ENCODE peak calls at places on chromosome 15, in ten cellular contexts. Q is hepatocyte; S is NCI-H1436 treated with DMSO at 0.1 percent for 48 hours; I is activated CD8-positive, alpha-beta memory T cell treated with anti-CD3 and anti-CD28 coated beads, Interleukin-2, amount 10 ng/mL, durations not matched to agents 7 days and 5 days; V is brain pericyte; R is activated B cell treated with CpG ODN at 0.5 μM for 24 hours; G is tibial nerve; T is GM04504; W is H7; F is hippocampal formation. P is an unnamed sample.

GRCh38 chr15:65870889-65871533 is 1.7 kb downstream of the RAB11A start:
- DNase-seq in Q (peak; percentile 63), S (no peak), I (no peak), W (peak; percentile 29), V (no peak), R (no peak), G (no peak), T (no peak), F (no peak), P (peak; percentile 76)

GRCh38 chr15:55202206-55202605 is 5.5 kb upstream of the RSL24D1 start:
- DNase-seq in S (no peak), Q (no peak), I (no peak), R (no peak), V (no peak), F (no peak), W (no peak), T (no peak), G (no peak), P (no peak)

GRCh38 chr15:69093127-69093526 is 67.3 kb upstream of the GLCE start:
- DNase-seq in W (no peak), S (no peak), F (no peak), V (no peak), R (no peak), Q (no peak), G (no peak), I (no peak), T (no peak), P (no peak)

GRCh38 chr15:45704329-45705249 is 69.8 kb downstream of the SQOR start:
- DNase-seq in F (no peak), G (no peak), R (no peak), I (no peak), S (no peak), W (peak; percentile 79), Q (peak; percentile 84), T (no peak), V (no peak), P (peak; percentile 38)

GRCh38 chr15:80456517-80457497 is 52.6 kb downstream of the ARNT2 start:
- DNase-seq in F (no peak), W (no peak), G (no peak), R (no peak), S (no peak), Q (peak; percentile 29), I (no peak), T (no peak), V (no peak), P (no peak)

GRCh38 chr15:90677807-90678790 is 39.0 kb upstream of the BLM start:
- DNase-seq in V (no peak), S (no peak), W (no peak), G (no peak), I (no peak), Q (no peak), F (no peak), R (no peak), T (no peak), P (peak; percentile 14)

GRCh38 chr15:85607842-85608241 is 186.9 kb downstream of the KLHL25 start:
- DNase-seq in V (no peak), I (no peak), R (no peak), G (no peak), T (peak; percentile 75), Q (no peak), F (no peak), S (no peak), W (no peak), P (no peak)

GRCh38 chr15:74902295-74903075 is 4.2 kb downstream of the FAM219B start:
- DNase-seq in W (no peak), T (no peak), R (no peak), G (no peak), Q (no peak), V (no peak), F (no peak), S (no peak), I (no peak), P (no peak)

GRCh38 chr15:52784799-52785671 is 5.1 kb downstream of the ONECUT1 start:
- DNase-seq in V (no peak), R (no peak), T (no peak), F (no peak), G (no peak), Q (no peak), I (no peak), W (peak; percentile 73), S (no peak), P (no peak)

GRCh38 chr15:29822100-29822684 is at the start of gene TJP1:
- DNase-seq in R (no peak), G (peak; percentile 62), Q (peak; percentile 94), F (peak; percentile 49), V (no peak), W (peak; percentile 94), T (peak; percentile 56), S (no peak), I (no peak), P (peak; percentile 81)

GRCh38 chr15:33132722-33133345 is 61.7 kb downstream of the FMN1 start:
- DNase-seq in I (no peak), R (no peak), S (no peak), F (no peak), G (no peak), T (peak; percentile 35), V (no peak), W (peak; percentile 56), Q (peak; percentile 73), P (peak; percentile 68)

GRCh38 chr15:66714543-66714981 is 12.5 kb downstream of the SMAD6 start:
- DNase-seq in Q (peak; percentile 49), I (no peak), T (peak; percentile 44), R (no peak), W (no peak), G (no peak), S (no peak), V (no peak), F (no peak), P (peak; percentile 56)

GRCh38 chr15:32794973-32795372 is 77.2 kb downstream of the GREM1 start:
- DNase-seq in T (no peak), R (no peak), F (no peak), V (no peak), Q (no peak), G (no peak), I (no peak), W (no peak), S (no peak), P (no peak)

GRCh38 chr15:69755571-69756310 is 303.1 kb downstream of the RPLP1 start:
- DNase-seq in V (no peak), T (no peak), Q (no peak), I (peak; percentile 91), W (peak; percentile 48), F (no peak), S (no peak), G (no peak), R (peak; percentile 63), P (peak; percentile 59)

GRCh38 chr15:41490355-41490754 is 3.3 kb upstream of the ITPKA start:
- DNase-seq in T (peak; percentile 89), S (no peak), V (peak; percentile 44), Q (peak; percentile 71), G (no peak), W (no peak), F (no peak), I (peak; percentile 67), R (no peak), P (no peak)

GRCh38 chr15:41465822-41466421 is 27.8 kb upstream of the ITPKA start:
- DNase-seq in V (peak; percentile 13), Q (peak; percentile 65), W (peak; percentile 69), G (no peak), R (no peak), S (no peak), I (no peak), F (peak; percentile 33), T (peak; percentile 15), P (peak; percentile 69)

GRCh38 chr15:99476413-99477222 is 89.2 kb upstream of the MEF2A start:
- DNase-seq in I (peak; percentile 49), T (peak; percentile 95), S (no peak), F (no peak), R (peak; percentile 60), W (peak; percentile 43), Q (peak; percentile 74), V (peak; percentile 88), G (peak; percentile 27), P (no peak)

GRCh38 chr15:100244796-100245495 is 96.8 kb downstream of the ADAMTS17 start:
- DNase-seq in F (no peak), S (no peak), R (no peak), I (no peak), G (no peak), W (no peak), T (no peak), V (no peak), Q (no peak), P (no peak)

GRCh38 chr15:50138391-50138790 is 19.4 kb upstream of the ATP8B4 start:
- DNase-seq in I (no peak), V (no peak), G (no peak), W (no peak), R (no peak), F (no peak), S (no peak), Q (no peak), T (no peak), P (no peak)

GRCh38 chr15:78335985-78336384 is 4.2 kb upstream of the CRABP1 start:
- DNase-seq in I (no peak), R (no peak), S (no peak), V (no peak), Q (no peak), F (no peak), T (no peak), W (no peak), G (no peak), P (no peak)

GRCh38 chr15:52183562-52184173 is 7.5 kb downstream of the GNB5 start:
- DNase-seq in W (peak; percentile 68), G (peak; percentile 34), R (no peak), S (no peak), Q (peak; percentile 60), F (no peak), I (no peak), V (no peak), T (no peak), P (no peak)

GRCh38 chr15:31393441-31394091 is 66.9 kb downstream of the KLF13 start:
- DNase-seq in V (peak; percentile 22), F (no peak), S (no peak), R (no peak), G (peak; percentile 13), W (peak; percentile 56), I (peak; percentile 48), T (no peak), Q (no peak), P (no peak)

GRCh38 chr15:77527164-77527778 is 105.4 kb downstream of the LINGO1 start:
- DNase-seq in T (no peak), I (no peak), S (no peak), R (no peak), G (no peak), Q (peak; percentile 88), W (peak; percentile 82), F (no peak), V (no peak), P (no peak)

GRCh38 chr15:51356983-51357382 is 15.5 kb downstream of the GLDN start:
- DNase-seq in V (no peak), G (no peak), T (no peak), Q (no peak), I (no peak), W (no peak), R (no peak), S (no peak), F (no peak), P (peak; percentile 8)

GRCh38 chr15:30929064-30929669 is 25.5 kb downstream of the FAN1 start:
- DNase-seq in G (no peak), Q (no peak), V (no peak), S (no peak), W (no peak), I (no peak), F (no peak), R (no peak), T (no peak), P (no peak)

GRCh38 chr15:69991493-69991892 is 106.2 kb downstream of the TLE3 start:
- DNase-seq in G (no peak), R (no peak), Q (no peak), F (no peak), W (peak; percentile 70), I (no peak), V (no peak), T (no peak), S (no peak), P (no peak)

GRCh38 chr15:73983211-73983727 is 8.8 kb downstream of the STOML1 start:
- DNase-seq in R (no peak), F (no peak), Q (peak; percentile 70), G (no peak), S (no peak), T (peak; percentile 68), V (no peak), I (peak; percentile 36), W (no peak), P (no peak)

GRCh38 chr15:77224352-77224751 is 153.4 kb upstream of the TSPAN3 start:
- DNase-seq in W (no peak), I (no peak), S (no peak), G (no peak), R (no peak), F (no peak), V (no peak), Q (no peak), T (no peak), P (peak; percentile 29)

P was measured in small intestine.